ENCODE peak calls at places on chromosomes 16 and 17, in four cellular contexts. X is B cell, K is nephron progenitor cell, B is mammary epithelial cell. Z is an unnamed sample.

GRCh38 chr17:38797091-38797490 is 2.3 kb downstream of the PIP4K2B start:
- DNase-seq in K (no peak), B (peak), X (no peak), Z (no peak)

GRCh38 chr17:20896153-20896649 is 146.6 kb downstream of the USP22 start:
- DNase-seq in B (peak), K (no peak), X (peak), Z (no peak)

GRCh38 chr16:78368121-78369102 is 269.0 kb downstream of the WWOX start:
- DNase-seq in B (no peak), X (no peak), K (no peak), Z (no peak)

GRCh38 chr17:51802544-51802943 is 356.0 kb downstream of the CA10 start:
- DNase-seq in X (no peak), K (no peak), B (no peak), Z (no peak)

GRCh38 chr17:57292086-57292485 is 35.8 kb downstream of the MSI2 start:
- DNase-seq in B (no peak), K (no peak), X (no peak), Z (no peak)

GRCh38 chr17:78401246-78401645 is 22.8 kb downstream of the PGS1 start:
- DNase-seq in B (peak), X (no peak), K (no peak), Z (no peak)

GRCh38 chr16:74463888-74464287 is 42.6 kb upstream of the CLEC18B start:
- DNase-seq in X (no peak), B (no peak), K (no peak), Z (peak)

GRCh38 chr16:34801875-34802274 is 1342.5 kb downstream of the TP53TG3F start:
- DNase-seq in K (no peak), B (no peak), X (no peak), Z (peak)

GRCh38 chr17:62601438-62601837 is 26.0 kb upstream of the MRC2 start:
- DNase-seq in X (no peak), K (no peak), B (no peak), Z (no peak)

GRCh38 chr17:35918665-35919064 is 11.9 kb downstream of the RDM1 start:
- DNase-seq in X (no peak), K (no peak), B (no peak), Z (no peak)

GRCh38 chr17:56700919-56701420 is 107.5 kb downstream of the NOG start:
- DNase-seq in B (no peak), K (no peak), X (no peak), Z (no peak)

GRCh38 chr16:75012380-75013081 is 13.7 kb downstream of the ZNRF1 start:
- DNase-seq in X (no peak), B (no peak), K (no peak), Z (no peak)

GRCh38 chr17:67151717-67152116 is 93.3 kb downstream of the HELZ start:
- DNase-seq in K (no peak), B (peak), X (no peak), Z (no peak)

GRCh38 chr17:4932756-4933155 is 679 bp downstream of the GP1BA start:
- DNase-seq in B (no peak), K (no peak), X (no peak), Z (no peak)

GRCh38 chr17:4933646-4934045 is 1.6 kb downstream of the GP1BA start:
- DNase-seq in B (no peak), K (no peak), X (no peak), Z (no peak)

GRCh38 chr17:4936436-4936835 is 3.4 kb downstream of the SLC25A11 start:
- DNase-seq in X (no peak), B (no peak), K (no peak), Z (no peak)

GRCh38 chr17:4935650-4936049 is 3.6 kb downstream of the GP1BA start:
- DNase-seq in B (no peak), K (no peak), X (no peak), Z (no peak)

DNA sequence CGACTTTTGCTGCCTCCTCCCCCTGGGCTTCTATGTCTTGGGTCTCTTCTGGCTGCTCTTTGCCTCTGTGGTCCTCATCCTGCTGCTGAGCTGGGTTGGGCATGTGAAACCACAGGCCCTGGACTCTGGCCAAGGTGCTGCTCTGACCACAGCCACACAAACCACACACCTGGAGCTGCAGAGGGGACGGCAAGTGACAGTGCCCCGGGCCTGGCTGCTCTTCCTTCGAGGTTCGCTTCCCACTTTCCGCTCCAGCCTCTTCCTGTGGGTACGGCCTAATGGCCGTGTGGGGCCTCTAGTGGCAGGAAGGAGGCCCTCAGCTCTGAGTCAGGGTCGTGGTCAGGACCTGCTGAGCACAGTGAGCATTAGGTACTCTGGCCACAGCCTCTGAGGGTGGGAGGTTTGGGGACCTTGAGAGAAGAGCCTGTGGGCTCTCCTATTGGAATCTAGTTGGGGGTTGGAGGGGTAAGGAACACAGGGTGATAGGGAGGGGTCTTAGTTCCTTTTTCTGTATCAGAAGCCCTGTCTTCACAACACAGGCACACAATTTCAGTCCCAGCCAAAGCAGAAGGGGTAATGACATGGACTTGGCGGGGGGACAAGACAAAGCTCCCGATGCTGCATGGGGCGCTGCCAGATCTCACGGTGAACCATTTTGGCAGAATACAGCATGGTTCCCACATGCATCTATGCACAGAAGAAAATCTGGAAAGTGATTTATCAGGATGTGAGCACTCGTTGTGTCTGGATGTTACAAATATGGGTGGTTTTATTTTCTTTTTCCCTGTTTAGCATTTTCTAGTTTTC is 2.3 kb downstream of the GP1BA start:
- DNase-seq in X (no peak), K (peak), B (peak), Z (peak)
- TF ChIP-seq CTCF in X (no peak), K (peak), B (peak), Z (peak)

GRCh38 chr16:6570520-6570919 is 762.1 kb upstream of the RBFOX1 start:
- DNase-seq in B (no peak), X (no peak), K (no peak), Z (no peak)

GRCh38 chr16:6574146-6574545 is 758.5 kb upstream of the RBFOX1 start:
- DNase-seq in X (no peak), K (no peak), B (no peak), Z (no peak)

GRCh38 chr16:6576646-6577045 is 756.0 kb upstream of the RBFOX1 start:
- DNase-seq in X (no peak), B (no peak), K (no peak), Z (no peak)

GRCh38 chr16:6571044-6571443 is 761.6 kb upstream of the RBFOX1 start:
- DNase-seq in K (peak), B (no peak), X (no peak), Z (no peak)

GRCh38 chr16:6573577-6573976 is 759.1 kb upstream of the RBFOX1 start:
- DNase-seq in X (no peak), B (no peak), K (peak), Z (no peak)
- TF ChIP-seq CTCF in X (no peak), B (no peak), K (peak), Z (no peak)

GRCh38 chr17:13253746-13254410 is 236.1 kb upstream of the ELAC2 start:
- DNase-seq in X (no peak), B (no peak), K (no peak), Z (no peak)

DNA sequence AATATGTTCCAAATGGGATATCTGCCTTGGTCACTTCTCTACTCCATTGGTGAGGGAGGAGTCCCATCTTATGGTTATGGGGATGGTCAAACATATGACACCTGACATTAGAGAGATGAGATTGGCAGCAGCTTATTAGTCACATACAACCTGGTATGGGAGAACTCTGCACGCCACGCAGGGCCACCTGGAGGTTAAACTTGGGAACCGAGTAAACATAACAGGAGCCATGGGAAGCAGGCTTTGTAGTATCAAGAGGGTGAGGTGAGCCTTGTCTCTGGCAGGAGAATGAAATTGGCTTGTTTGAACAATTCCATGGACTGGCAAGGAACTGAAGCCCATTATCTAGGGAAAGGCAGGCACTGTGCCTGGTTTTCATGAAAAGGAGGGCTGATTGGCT is 238.7 kb upstream of the ELAC2 start:
- DNase-seq in X (no peak), B (no peak), K (no peak), Z (no peak)
- TF ChIP-seq CTCF in X (no peak), B (no peak), K (no peak), Z (no peak)

GRCh38 chr17:73359987-73360410 is 48.2 kb upstream of the CDC42EP4 start:
- DNase-seq in B (peak), X (no peak), K (no peak), Z (no peak)
- TF ChIP-seq CTCF in B (peak), X (no peak), K (no peak), Z (no peak)

DNA sequence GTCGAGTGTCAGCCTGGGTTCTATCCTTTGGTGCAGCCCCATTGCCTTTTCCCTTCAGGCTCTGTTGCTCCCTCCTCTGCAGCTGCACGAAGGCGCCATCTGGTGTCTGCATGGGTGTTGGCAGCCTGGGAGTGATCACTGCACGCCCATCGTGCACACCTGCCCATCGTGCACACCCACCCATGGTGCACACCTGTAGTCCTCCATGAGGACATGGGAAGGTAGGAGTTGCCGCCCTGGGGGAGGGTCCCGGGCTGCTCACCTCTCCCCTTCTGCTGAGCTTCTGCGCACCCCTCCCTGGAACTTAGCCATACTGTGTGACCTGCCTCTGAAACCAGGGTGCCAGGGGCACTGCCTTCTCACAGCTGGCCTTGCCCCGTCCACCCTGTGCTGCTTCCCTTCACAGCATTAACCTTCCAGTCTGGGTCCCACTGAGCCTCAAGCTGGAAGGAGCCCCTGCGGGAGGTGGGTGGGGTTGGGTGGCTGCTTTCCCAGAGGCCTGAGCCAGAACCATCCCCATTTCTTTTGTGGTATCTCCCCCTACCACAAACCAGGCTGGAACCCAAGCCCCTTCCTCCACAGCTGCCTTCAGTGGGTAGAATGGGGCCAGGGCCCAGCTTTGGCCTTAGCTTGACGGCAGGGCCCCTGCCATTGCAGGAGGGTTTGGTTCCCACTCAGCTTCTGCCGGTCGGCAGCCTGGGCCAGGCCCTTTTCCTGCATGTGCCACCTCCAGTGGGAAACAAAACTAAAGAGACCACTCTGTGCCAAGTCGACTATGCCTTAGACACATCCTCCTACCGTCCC is 2.9 kb downstream of the CTRL start:
- DNase-seq in X (peak), B (peak), K (peak), Z (peak)
- TF ChIP-seq CTCF in X (peak), B (peak), K (peak), Z (peak)